ENCODE peak calls at places on chromosomes 4 and X, in five cellular contexts. C is T-helper 9 cell; K is ELR; G is CD4-positive, alpha-beta T cell; H is endothelial cell. E is an unnamed sample.

GRCh38 chrX:52933976-52934703 is 24.2 kb downstream of the FAM156A start:
- DNase-seq in C (no peak), K (no peak), G (no peak), H (no peak), E (no peak)

GRCh38 chrX:41923925-41924693 is 755 bp upstream of the CASK start:
- DNase-seq in C (peak; percentile 10), K (peak; percentile 50), G (no peak), H (peak; percentile 3), E (peak; percentile 24)

GRCh38 chr4:174198396-174199179 is 84.9 kb downstream of the FBXO8 start:
- DNase-seq in C (no peak), K (peak; percentile 94), G (no peak), H (no peak), E (peak; percentile 86)

GRCh38 chrX:109709129-109709631 is 23.9 kb downstream of the ACSL4 start:
- DNase-seq in C (no peak), K (peak; percentile 57), G (no peak), H (no peak), E (no peak)

GRCh38 chrX:22122510-22122909 is 90.4 kb downstream of the PHEX start:
- DNase-seq in C (no peak), K (peak; percentile 27), G (no peak), H (no peak), E (peak; percentile 46)

GRCh38 chr4:94274912-94275311 is 67.2 kb downstream of the SMARCAD1 start:
- DNase-seq in C (no peak), K (peak; percentile 76), G (no peak), H (no peak), E (no peak)

GRCh38 chr4:173334891-173335754 is 965 bp upstream of the HMGB2 start:
- DNase-seq in C (peak; percentile 12), K (peak; percentile 94), G (no peak), H (peak; percentile 76), E (peak; percentile 86)

GRCh38 chr4:165288639-165289428 is 38.6 kb upstream of the MSMO1 start:
- DNase-seq in C (no peak), K (peak; percentile 57), G (no peak), H (no peak), E (no peak)

GRCh38 chrX:15815779-15816452 is 25.6 kb downstream of the ZRSR2 start:
- DNase-seq in C (no peak), K (peak; percentile 17), G (no peak), H (peak; percentile 8), E (peak; percentile 22)

GRCh38 chr4:150004481-150004880 is 73.8 kb upstream of the DCLK2 start:
- DNase-seq in C (no peak), K (no peak), G (no peak), H (no peak), E (no peak)

GRCh38 chr4:85821688-85822087 is 346.7 kb downstream of the ARHGAP24 start:
- DNase-seq in C (no peak), K (no peak), G (no peak), H (no peak), E (no peak)

GRCh38 chrX:120365320-120365719 is 3.4 kb downstream of the ATP1B4 start:
- DNase-seq in C (peak; percentile 42), K (peak; percentile 25), G (peak; percentile 34), H (peak; percentile 52), E (peak; percentile 53)

GRCh38 chr4:169940460-169940859 is 85.7 kb downstream of the MFAP3L start:
- DNase-seq in C (no peak), K (peak; percentile 6), G (no peak), H (peak; percentile 6), E (peak; percentile 35)

GRCh38 chr4:109787807-109788206 is 14.0 kb downstream of the CFI start:
- DNase-seq in C (no peak), K (no peak), G (no peak), H (no peak), E (no peak)

GRCh38 chrX:42948723-42949122 is 170.8 kb upstream of the PPP1R2C start:
- DNase-seq in C (peak; percentile 15), K (no peak), G (peak; percentile 26), H (no peak), E (no peak)

GRCh38 chr4:92047209-92047877 is 256.4 kb upstream of the GRID2 start:
- DNase-seq in C (no peak), K (no peak), G (no peak), H (no peak), E (no peak)

GRCh38 chr4:76307670-76308014 is 1.1 kb downstream of the STBD1 start:
- DNase-seq in C (no peak), K (no peak), G (no peak), H (no peak), E (peak; percentile 17)

GRCh38 chr4:15584785-15585184 is 70.4 kb downstream of the FBXL5 start:
- DNase-seq in C (no peak), K (no peak), G (no peak), H (no peak), E (no peak)

GRCh38 chr4:11954093-11954492 is 525.4 kb upstream of the HS3ST1 start:
- DNase-seq in C (no peak), K (peak; percentile 0), G (no peak), H (peak; percentile 41), E (no peak)

GRCh38 chrX:85223359-85223758 is 20.2 kb downstream of the SATL1 start:
- DNase-seq in C (no peak), K (no peak), G (no peak), H (no peak), E (no peak)

GRCh38 chr4:22688236-22688635 is 4.5 kb upstream of the GBA3 start:
- DNase-seq in C (no peak), K (peak; percentile 19), G (no peak), H (no peak), E (no peak)

GRCh38 chrX:12967711-12968465 is 7.0 kb upstream of the TMSB4X start:
- DNase-seq in C (no peak), K (no peak), G (no peak), H (no peak), E (no peak)

GRCh38 chrX:131812847-131813825 is 210.0 kb upstream of the STK26 start:
- DNase-seq in C (peak; percentile 78), K (peak; percentile 15), G (peak; percentile 66), H (no peak), E (no peak)

GRCh38 chrX:119763175-119763574 is 4.8 kb downstream of the SOWAHD start:
- DNase-seq in C (no peak), K (peak; percentile 58), G (no peak), H (no peak), E (no peak)

GRCh38 chrX:15686818-15687685 is 22.4 kb upstream of the CLTRN start:
- DNase-seq in C (peak; percentile 46), K (peak; percentile 62), G (peak; percentile 29), H (peak; percentile 41), E (peak; percentile 57)

GRCh38 chrX:23765449-23765848 is 17.5 kb upstream of the SAT1 start:
- DNase-seq in C (no peak), K (peak; percentile 79), G (no peak), H (no peak), E (no peak)

GRCh38 chrX:46649421-46650260 is 76.1 kb downstream of the CHST7 start:
- DNase-seq in C (no peak), K (no peak), G (no peak), H (peak; percentile 53), E (peak; percentile 38)

GRCh38 chr4:3009422-3009821 is 46.1 kb downstream of the GRK4 start:
- DNase-seq in C (no peak), K (peak; percentile 31), G (no peak), H (no peak), E (no peak)

GRCh38 chr4:140688711-140689598 is 67.2 kb downstream of the TBC1D9 start:
- DNase-seq in C (no peak), K (peak; percentile 25), G (no peak), H (no peak), E (peak; percentile 69)

GRCh38 chr4:81632581-81633247 is 161.0 kb upstream of the RASGEF1B start:
- DNase-seq in C (no peak), K (no peak), G (no peak), H (no peak), E (no peak)

GRCh38 chr4:63361628-63362027 is 1047.6 kb downstream of the TECRL start:
- DNase-seq in C (no peak), K (peak; percentile 13), G (no peak), H (no peak), E (no peak)

GRCh38 chrX:49286136-49286535 is 16.5 kb downstream of the PPP1R3F start:
- DNase-seq in C (no peak), K (no peak), G (no peak), H (no peak), E (no peak)

GRCh38 chr4:7526491-7526890 is 91.8 kb upstream of the PSAPL1 start:
- DNase-seq in C (no peak), K (no peak), G (no peak), H (no peak), E (no peak)

GRCh38 chrX:81868979-81869378 is 667.1 kb downstream of the SH3BGRL start:
- DNase-seq in C (no peak), K (no peak), G (no peak), H (no peak), E (no peak)

GRCh38 chrX:148947399-148948025 is 447.1 kb downstream of the AFF2 start:
- DNase-seq in C (no peak), K (no peak), G (no peak), H (no peak), E (no peak)

GRCh38 chr4:165384608-165385007 is 5.8 kb downstream of the CPE start:
- DNase-seq in C (no peak), K (no peak), G (no peak), H (no peak), E (no peak)